ENCODE peak calls at places on chromosomes 11 and 22, in four cellular contexts. U is A549, A is GM12878, Q is HepG2. Z is an unnamed sample.

GRCh38 chr22:50089231-50090140 is at the start of gene MOV10L1:
- DNase-seq in U (no peak), A (no peak), Q (no peak), Z (no peak)

GRCh38 chr11:72684236-72684912 is 10.2 kb upstream of the PDE2A start:
- DNase-seq in U (peak), A (no peak), Q (peak), Z (peak)

GRCh38 chr11:75349540-75350116 is 1.8 kb downstream of the ARRB1 start:
- DNase-seq in U (no peak), A (no peak), Q (no peak), Z (peak)

GRCh38 chr11:44945639-44946038 is 5.0 kb downstream of the TP53I11 start:
- DNase-seq in U (no peak), A (no peak), Q (no peak), Z (no peak)

GRCh38 chr11:80167766-80168165 is 726.9 kb upstream of the TENM4 start:
- DNase-seq in U (no peak), A (no peak), Q (no peak), Z (no peak)

GRCh38 chr22:26681395-26681821 is 24.0 kb downstream of the MIAT start:
- DNase-seq in U (no peak), A (no peak), Q (no peak), Z (no peak)

GRCh38 chr11:65311197-65311631 is 3.5 kb upstream of the CDC42EP2 start:
- DNase-seq in U (no peak), A (no peak), Q (no peak), Z (no peak)

GRCh38 chr11:122075016-122075415 is 41.0 kb downstream of the BLID start:
- DNase-seq in U (no peak), A (no peak), Q (no peak), Z (no peak)

GRCh38 chr11:128179512-128179911 is 407.8 kb downstream of the ETS1 start:
- DNase-seq in U (no peak), A (no peak), Q (no peak), Z (no peak)

GRCh38 chr11:77080643-77081210 is 14.0 kb downstream of the CAPN5 start:
- DNase-seq in U (no peak), A (no peak), Q (no peak), Z (no peak)

GRCh38 chr11:12377106-12377823 is at the start of gene PARVA:
- DNase-seq in U (peak), A (no peak), Q (peak), Z (no peak)

GRCh38 chr11:102849319-102849718 is 5.9 kb upstream of the MMP3 start:
- DNase-seq in U (no peak), A (no peak), Q (no peak), Z (no peak)

GRCh38 chr11:112174789-112175595 is at the start of gene BCO2:
- DNase-seq in U (peak), A (no peak), Q (peak), Z (peak)

GRCh38 chr11:17753641-17754040 is 19.1 kb downstream of the KCNC1 start:
- DNase-seq in U (no peak), A (no peak), Q (no peak), Z (no peak)

GRCh38 chr11:68978931-68979591 is 1.7 kb downstream of the MRGPRD start:
- DNase-seq in U (no peak), A (no peak), Q (no peak), Z (no peak)

GRCh38 chr11:2300936-2301630 is 635 bp downstream of the C11orf21 start:
- DNase-seq in U (no peak), A (no peak), Q (no peak), Z (no peak)

GRCh38 chr11:100009728-100010127 is 677.4 kb upstream of the ARHGAP42 start:
- DNase-seq in U (no peak), A (no peak), Q (no peak), Z (no peak)

GRCh38 chr11:84290647-84291046 is 1004.5 kb upstream of the CCDC90B start:
- DNase-seq in U (no peak), A (no peak), Q (no peak), Z (no peak)

GRCh38 chr22:27801197-27801615 is 350 bp downstream of the MN1 start:
- DNase-seq in U (peak), A (no peak), Q (no peak), Z (no peak)
- TF ChIP-seq CTCF in U (no peak), A (no peak), Q (peak), Z (no peak)

GRCh38 chr11:15124528-15124927 is 9.8 kb downstream of the INSC start:
- DNase-seq in U (no peak), A (no peak), Q (no peak), Z (no peak)

GRCh38 chr11:15128621-15129020 is 13.9 kb downstream of the INSC start:
- DNase-seq in U (no peak), A (no peak), Q (no peak), Z (no peak)

GRCh38 chr11:15123849-15124248 is 9.1 kb downstream of the INSC start:
- DNase-seq in U (no peak), A (no peak), Q (no peak), Z (no peak)

DNA sequence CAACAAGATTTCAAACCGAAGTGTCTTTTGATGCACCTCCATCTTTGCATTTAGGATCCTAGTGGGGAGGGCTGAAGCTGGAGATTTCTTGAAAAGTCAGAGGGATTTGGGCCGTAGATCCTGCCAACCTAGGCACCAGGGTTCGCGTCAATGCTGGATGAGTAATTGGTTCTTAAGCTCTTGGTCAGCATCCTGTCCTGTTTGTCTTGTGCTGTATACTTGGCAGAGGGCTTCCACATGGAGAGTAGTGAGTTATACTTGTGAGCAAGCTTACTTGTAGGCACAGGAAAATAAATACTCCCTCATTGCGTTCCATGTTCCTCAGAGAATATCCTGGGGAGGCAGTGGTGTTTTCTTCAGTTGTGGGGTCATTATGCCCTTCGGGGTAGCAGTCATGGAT is 12.6 kb downstream of the INSC start:
- DNase-seq in U (no peak), A (no peak), Q (no peak), Z (no peak)
- TF ChIP-seq POLR2AphosphoS2 in U (no peak), A (no peak), Q (no peak), Z (no peak)

GRCh38 chr11:22192289-22192641 is 620 bp upstream of the ANO5 start:
- DNase-seq in U (peak), A (no peak), Q (peak), Z (peak)

GRCh38 chr11:22193348-22194051 is 615 bp downstream of the ANO5 start:
- DNase-seq in U (peak), A (no peak), Q (no peak), Z (peak)

GRCh38 chr11:22192642-22193347 is at the start of gene ANO5:
- DNase-seq in U (peak), A (no peak), Q (no peak), Z (peak)

GRCh38 chr11:22197139-22197893 is 4.4 kb downstream of the ANO5 start:
- DNase-seq in U (no peak), A (no peak), Q (no peak), Z (no peak)

DNA sequence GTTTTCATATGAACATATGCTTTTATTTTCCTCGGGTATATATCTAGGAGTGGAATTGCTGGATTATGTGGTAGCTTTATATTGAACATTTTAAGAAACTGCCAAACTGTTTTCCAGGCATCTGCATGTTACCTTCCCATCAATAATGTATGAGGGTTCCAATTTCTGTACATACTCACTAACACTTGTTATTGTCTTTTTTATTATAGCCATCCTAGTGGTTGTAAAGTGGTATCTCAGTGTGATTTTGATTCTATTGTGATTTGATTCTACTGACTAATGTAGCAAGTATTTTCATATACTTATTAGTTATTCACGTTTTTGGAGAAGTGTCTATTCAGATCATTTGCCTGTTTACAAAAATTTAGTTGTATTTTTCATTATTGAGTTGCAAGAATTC is 2.0 kb downstream of the ANO5 start:
- DNase-seq in U (no peak), A (no peak), Q (no peak), Z (no peak)
- TF ChIP-seq CTCF in U (no peak), A (no peak), Q (no peak), Z (no peak)

GRCh38 chr22:27686534-27686933 is 115.0 kb downstream of the MN1 start:
- DNase-seq in U (peak), A (no peak), Q (peak), Z (peak)
- TF ChIP-seq POLR2AphosphoS2 in U (no peak), A (no peak), Q (no peak), Z (no peak)

GRCh38 chr11:63849691-63850090 is 10.8 kb downstream of the MARK2 start:
- DNase-seq in U (no peak), A (no peak), Q (no peak), Z (no peak)

GRCh38 chr11:63845305-63845704 is 6.4 kb downstream of the MARK2 start:
- DNase-seq in U (peak), A (no peak), Q (peak), Z (no peak)

GRCh38 chr11:63845911-63846310 is 7.0 kb downstream of the MARK2 start:
- DNase-seq in U (no peak), A (no peak), Q (no peak), Z (no peak)

GRCh38 chr11:63846897-63847296 is 8.0 kb downstream of the MARK2 start:
- DNase-seq in U (no peak), A (no peak), Q (no peak), Z (no peak)

DNA sequence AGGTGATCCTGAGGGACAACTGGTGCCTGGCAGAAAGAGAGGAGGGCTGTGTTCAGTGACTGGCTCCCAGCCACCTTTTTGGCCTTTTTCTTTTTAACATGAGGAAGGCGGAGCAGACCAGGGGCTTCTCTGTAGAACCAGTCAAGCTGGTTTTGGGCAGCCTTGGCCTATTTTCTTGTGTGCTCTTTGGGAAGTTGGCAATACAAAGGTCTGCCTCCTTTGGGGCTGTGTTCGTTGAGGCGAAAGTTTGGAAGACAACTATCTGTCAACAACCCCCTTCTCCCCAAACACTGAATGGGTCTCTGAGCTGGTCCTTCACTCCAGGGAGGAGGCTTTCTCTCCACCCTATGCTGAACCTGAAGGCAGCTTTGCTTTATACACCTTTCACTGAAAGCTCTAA is 8.5 kb downstream of the MARK2 start:
- DNase-seq in U (no peak), A (no peak), Q (no peak), Z (no peak)
- TF ChIP-seq CTCF in U (no peak), A (no peak), Q (no peak), Z (no peak)

GRCh38 chr11:7899418-7899817 is 31.6 kb downstream of the OR10A6 start:
- DNase-seq in U (no peak), A (no peak), Q (no peak), Z (no peak)
- TF ChIP-seq POLR2AphosphoS2 in U (no peak), A (no peak), Q (no peak), Z (no peak)

DNA sequence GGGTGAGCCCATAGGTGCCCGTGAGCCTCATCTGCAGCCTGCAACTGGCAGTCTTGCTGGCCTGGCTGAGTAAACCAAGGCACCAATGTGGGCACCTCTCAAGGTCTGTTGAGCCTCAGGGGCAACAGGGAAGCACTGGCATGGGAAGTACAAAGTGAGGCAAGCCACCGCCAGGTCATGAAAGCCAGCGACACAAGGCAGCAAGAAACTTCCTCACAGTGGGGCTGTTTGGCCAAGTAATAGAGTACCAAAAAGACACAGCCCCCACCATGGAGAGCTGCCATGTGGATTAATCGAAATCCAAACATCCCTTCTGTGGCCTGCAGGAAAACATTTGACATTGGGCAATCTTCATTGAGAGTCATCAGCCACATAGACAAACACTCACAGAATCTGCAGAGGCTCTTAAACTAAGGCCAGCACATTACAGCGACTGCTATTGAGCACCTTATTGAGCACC is 43.6 kb upstream of the FIBIN start:
- DNase-seq in U (no peak), A (no peak), Q (no peak), Z (no peak)
- TF ChIP-seq CTCF in U (no peak), A (no peak), Q (no peak), Z (no peak)

Z was measured in K562.